ENCODE peak calls at places on chromosomes 6 and 20, in ten cellular contexts. M, N, P, L, U, F, I, R, J and O are unnamed samples.

GRCh38 chr20:63955281-63955845 is 853 bp downstream of the UCKL1 start:
- DNase-seq in L (peak), I (no peak), P (no peak), F (no peak), U (no peak), J (no peak), M (peak), N (peak), R (no peak), O (no peak)

GRCh38 chr6:83051386-83052172 is 14.1 kb downstream of the UBE3D start:
- DNase-seq in R (no peak), F (no peak), L (peak), J (no peak), M (no peak), U (no peak), P (peak), N (peak), I (no peak), O (no peak)

GRCh38 chr6:87401832-87402231 is 5.9 kb upstream of the CFAP206 start:
- DNase-seq in P (no peak), M (no peak), F (no peak), N (no peak), J (no peak), I (no peak), L (no peak), U (no peak), R (no peak), O (no peak)

GRCh38 chr6:25334793-25335192 is 55.6 kb downstream of the CARMIL1 start:
- DNase-seq in R (no peak), L (no peak), P (no peak), U (no peak), M (peak), N (no peak), F (no peak), I (no peak), J (no peak), O (no peak)

GRCh38 chr20:36861875-36862801 is 13.8 kb upstream of the TLDC2 start:
- DNase-seq in I (peak), P (no peak), J (peak), U (peak), L (peak), M (no peak), F (peak), R (no peak), N (peak), O (no peak)

GRCh38 chr6:100573169-100573568 is 108.4 kb upstream of the SIM1 start:
- DNase-seq in J (peak), N (peak), R (no peak), M (peak), L (peak), I (no peak), F (peak), P (no peak), U (no peak), O (no peak)

GRCh38 chr6:13089296-13089994 is 238.9 kb downstream of the TBC1D7 start:
- DNase-seq in U (no peak), N (peak), R (no peak), P (no peak), L (peak), J (no peak), F (no peak), M (no peak), I (no peak), O (no peak)

GRCh38 chr6:22878706-22879105 is 309.3 kb downstream of the HDGFL1 start:
- DNase-seq in F (no peak), U (no peak), J (no peak), I (no peak), P (no peak), L (no peak), R (no peak), M (no peak), N (no peak), O (no peak)

GRCh38 chr20:19737025-19737424 is 21.0 kb upstream of the RIN2 start:
- DNase-seq in J (no peak), L (no peak), M (peak), F (peak), R (no peak), P (no peak), I (no peak), U (no peak), N (peak), O (no peak)

GRCh38 chr6:91447530-91447929 is 860.7 kb upstream of the MAP3K7 start:
- DNase-seq in L (no peak), U (no peak), P (no peak), I (no peak), R (no peak), M (peak), N (no peak), J (no peak), F (no peak), O (no peak)

GRCh38 chr20:35698298-35699126 is 640 bp downstream of the NFS1 start:
- DNase-seq in I (peak), U (no peak), P (no peak), R (no peak), L (peak), M (no peak), J (no peak), F (no peak), N (peak), O (no peak)

GRCh38 chr6:90739339-90739738 is 152.5 kb upstream of the MAP3K7 start:
- DNase-seq in L (no peak), F (no peak), J (no peak), M (no peak), I (no peak), N (no peak), R (no peak), P (no peak), U (peak), O (no peak)

GRCh38 chr20:45842169-45842812 is 8.7 kb downstream of the SNX21 start:
- DNase-seq in L (peak), P (no peak), U (no peak), N (peak), M (peak), F (peak), I (no peak), J (no peak), R (no peak), O (no peak)

GRCh38 chr6:11854418-11855165 is 76.0 kb upstream of the ADTRP start:
- DNase-seq in N (peak), P (no peak), I (no peak), F (peak), R (no peak), L (peak), U (no peak), M (peak), J (no peak), O (no peak)

GRCh38 chr6:32947552-32948465 is 5.1 kb downstream of the HLA-DMA start:
- DNase-seq in U (peak), N (peak), L (peak), I (peak), P (no peak), R (peak), M (peak), J (peak), F (peak), O (no peak)

GRCh38 chr6:14455442-14455841 is 337.9 kb downstream of the CD83 start:
- DNase-seq in I (no peak), U (no peak), J (no peak), M (no peak), R (no peak), N (no peak), P (no peak), L (no peak), F (no peak), O (no peak)

GRCh38 chr6:3885262-3886036 is 36.3 kb downstream of the FAM50B start:
- DNase-seq in F (peak), L (peak), U (peak), R (no peak), P (no peak), M (peak), J (peak), N (peak), I (no peak), O (no peak)

GRCh38 chr6:11616200-11616611 is 78.7 kb downstream of the TMEM170B start:
- DNase-seq in R (no peak), M (no peak), U (no peak), J (no peak), L (peak), I (no peak), P (no peak), N (peak), F (peak), O (no peak)

GRCh38 chr6:11232968-11233626 is 629 bp upstream of the NEDD9 start:
- DNase-seq in J (no peak), U (peak), P (no peak), M (peak), I (peak), R (no peak), N (peak), L (no peak), F (no peak), O (no peak)

GRCh38 chr20:49132995-49133451 is 55.1 kb downstream of the STAU1 start:
- DNase-seq in U (peak), P (no peak), F (peak), L (peak), M (peak), N (peak), I (peak), R (no peak), J (peak), O (no peak)

GRCh38 chr6:143337201-143337949 is 113.1 kb downstream of the ADAT2 start:
- DNase-seq in F (peak), N (peak), J (peak), M (peak), L (peak), U (peak), I (no peak), R (peak), P (no peak), O (peak)

GRCh38 chr6:139378882-139379341 is 4.5 kb upstream of the CITED2 start:
- DNase-seq in R (no peak), N (no peak), L (no peak), J (no peak), P (no peak), M (no peak), U (no peak), F (peak), I (no peak), O (no peak)

GRCh38 chr6:81003156-81003555 is 749.3 kb downstream of the TENT5A start:
- DNase-seq in N (no peak), F (peak), M (no peak), R (no peak), I (no peak), P (no peak), U (no peak), L (no peak), J (no peak), O (no peak)

GRCh38 chr6:157558487-157559200 is 177.7 kb downstream of the ZDHHC14 start:
- DNase-seq in N (no peak), R (no peak), M (peak), U (no peak), J (no peak), L (no peak), P (no peak), I (no peak), F (no peak), O (no peak)

GRCh38 chr20:7943891-7944290 is 3.6 kb upstream of the HAO1 start:
- DNase-seq in F (no peak), M (no peak), U (no peak), P (no peak), L (no peak), R (no peak), J (no peak), N (no peak), I (no peak), O (no peak)

GRCh38 chr6:15921243-15921642 is 207.6 kb upstream of the MYLIP start:
- DNase-seq in J (no peak), F (no peak), R (no peak), M (no peak), L (no peak), U (no peak), I (no peak), N (no peak), P (no peak), O (no peak)

GRCh38 chr6:43172127-43173007 is 1.3 kb downstream of the SRF start:
- DNase-seq in M (peak), I (peak), R (peak), F (no peak), P (no peak), L (peak), J (no peak), U (no peak), N (peak), O (peak)

GRCh38 chr6:56640374-56640773 is 2.3 kb downstream of the DST start:
- DNase-seq in M (no peak), N (no peak), U (no peak), J (no peak), I (no peak), L (no peak), P (no peak), F (no peak), R (no peak), O (no peak)

GRCh38 chr20:58213112-58213511 is 15.3 kb downstream of the ANKRD60 start:
- DNase-seq in U (no peak), F (no peak), R (no peak), J (no peak), P (no peak), L (peak), M (no peak), N (no peak), I (no peak), O (no peak)

GRCh38 chr6:110813813-110814487 is 1.3 kb downstream of the CDK19 start:
- DNase-seq in P (no peak), F (peak), M (peak), J (no peak), L (no peak), R (no peak), N (no peak), U (no peak), I (peak), O (no peak)

GRCh38 chr6:27757307-27757706 is 154.9 kb downstream of the OR2B2 start:
- DNase-seq in M (peak), J (no peak), L (no peak), I (no peak), R (peak), N (no peak), F (no peak), U (peak), P (peak), O (peak)

GRCh38 chr20:46893877-46894578 is 615 bp upstream of the EYA2 start:
- DNase-seq in M (no peak), I (no peak), R (no peak), U (no peak), L (no peak), P (no peak), F (no peak), N (no peak), J (no peak), O (no peak)

GRCh38 chr20:15077733-15078132 is 740.3 kb upstream of the FLRT3 start:
- DNase-seq in M (no peak), P (no peak), I (no peak), L (no peak), R (no peak), N (no peak), F (no peak), U (no peak), J (no peak), O (no peak)

GRCh38 chr20:48820649-48820973 is 7.2 kb downstream of the PREX1 start:
- DNase-seq in L (no peak), R (no peak), M (no peak), U (no peak), I (no peak), F (no peak), N (no peak), P (no peak), J (no peak), O (no peak)

GRCh38 chr20:53922901-53923314 is 147.5 kb downstream of the BCAS1 start:
- DNase-seq in I (no peak), U (no peak), M (peak), N (no peak), L (no peak), F (no peak), P (no peak), R (no peak), J (no peak), O (no peak)

GRCh38 chr6:62392289-62392688 is 106.3 kb upstream of the KHDRBS2 start:
- DNase-seq in N (no peak), F (no peak), J (no peak), R (no peak), L (no peak), U (no peak), M (no peak), I (no peak), P (no peak), O (no peak)

GRCh38 chr6:79878142-79878748 is 69.1 kb downstream of the ELOVL4 start:
- DNase-seq in L (no peak), N (no peak), M (no peak), I (peak), J (no peak), R (no peak), F (no peak), U (no peak), P (no peak), O (no peak)

GRCh38 chr6:6785163-6785521 is 196.6 kb downstream of the LY86 start:
- DNase-seq in U (no peak), L (no peak), M (no peak), P (no peak), R (no peak), N (no peak), F (no peak), I (no peak), J (no peak), O (no peak)

GRCh38 chr20:24791949-24792348 is 157.1 kb upstream of the CST7 start:
- DNase-seq in N (no peak), P (no peak), R (no peak), M (no peak), F (no peak), J (no peak), I (no peak), U (no peak), L (no peak), O (no peak)